ENCODE peak calls at places on chromosomes 13 and 19, in seven cellular contexts. Z is mesothelial cell of epicardium, Y is bronchial epithelial cell, W is K562, X is right atrium auricular region, V is AG04450, K is testis. R is an unnamed sample.

GRCh38 chr19:49592486-49593232 is 1.7 kb downstream of the PRR12 start:
- DNase-seq in K (no peak), V (no peak), W (peak; percentile 35), Z (no peak), X (no peak), Y (peak; percentile 71), R (no peak)

GRCh38 chr13:26816876-26817275 is 56.3 kb upstream of the GPR12 start:
- DNase-seq in K (no peak), X (no peak), W (no peak), Z (no peak), Y (no peak), V (no peak), R (no peak)

GRCh38 chr13:33918199-33918932 is 100.4 kb downstream of the RFC3 start:
- DNase-seq in Z (no peak), W (no peak), X (no peak), K (no peak), V (no peak), Y (peak; percentile 82), R (no peak)

GRCh38 chr13:49539313-49539712 is 43.6 kb downstream of the PHF11 start:
- DNase-seq in W (no peak), K (no peak), V (peak; percentile 42), Y (no peak), Z (no peak), X (no peak), R (no peak)

GRCh38 chr19:34336781-34337271 is 28.2 kb upstream of the GPI start:
- DNase-seq in W (no peak), V (no peak), Y (peak; percentile 37), K (peak; percentile 31), Z (no peak), X (no peak), R (no peak)

GRCh38 chr19:23259961-23260360 is 9.8 kb upstream of the ZNF724 start:
- DNase-seq in K (no peak), X (no peak), Z (no peak), W (no peak), V (no peak), Y (no peak), R (no peak)

GRCh38 chr19:5826531-5827341 is 12.8 kb downstream of the FUT6 start:
- DNase-seq in K (peak; percentile 40), V (no peak), W (peak; percentile 34), Z (peak; percentile 56), Y (peak; percentile 25), X (peak; percentile 61), R (peak; percentile 83)

GRCh38 chr13:86397640-86398039 is 598.4 kb upstream of the SLITRK6 start:
- DNase-seq in Z (no peak), K (no peak), Y (no peak), X (no peak), W (no peak), V (no peak), R (no peak)

GRCh38 chr13:33285420-33286124 is at the start of gene STARD13:
- DNase-seq in V (peak; percentile 96), K (peak; percentile 95), Y (peak; percentile 90), W (peak; percentile 28), X (peak; percentile 99), Z (peak; percentile 81), R (no peak)

GRCh38 chr19:33773704-33774624 is 22.7 kb upstream of the KCTD15 start:
- DNase-seq in K (no peak), Y (no peak), X (no peak), Z (no peak), V (no peak), W (no peak), R (no peak)

GRCh38 chr19:19562665-19563347 is 24.7 kb downstream of the CILP2 start:
- DNase-seq in Z (no peak), K (no peak), V (no peak), Y (no peak), X (no peak), W (peak; percentile 55), R (no peak)
- TF ChIP-seq CTCF in Z (no peak), K (no peak), V (no peak), Y (no peak), X (no peak), W (peak; percentile 57), R (peak; percentile 49)

GRCh38 chr19:1852294-1852646 is 4.0 kb upstream of the REXO1 start:
- DNase-seq in W (no peak), K (no peak), Z (no peak), Y (no peak), X (no peak), V (no peak), R (peak; percentile 50)

GRCh38 chr19:1853295-1854031 is 5.2 kb upstream of the REXO1 start:
- DNase-seq in Z (no peak), Y (peak; percentile 64), K (peak; percentile 84), V (no peak), X (peak; percentile 84), W (peak; percentile 81), R (peak; percentile 88)

GRCh38 chr19:1850809-1851544 is 2.7 kb upstream of the REXO1 start:
- DNase-seq in W (no peak), Y (no peak), V (no peak), Z (no peak), X (no peak), K (no peak), R (no peak)

GRCh38 chr19:1852729-1853128 is 4.4 kb upstream of the REXO1 start:
- DNase-seq in Y (no peak), V (no peak), Z (no peak), W (no peak), X (no peak), K (no peak), R (no peak)

GRCh38 chr19:1851581-1852293 is 3.5 kb upstream of the REXO1 start:
- DNase-seq in Z (no peak), Y (no peak), X (no peak), V (no peak), W (no peak), K (no peak), R (no peak)
- TF ChIP-seq CTCF in Z (no peak), Y (no peak), X (no peak), V (no peak), W (no peak), K (no peak), R (no peak)

GRCh38 chr13:100100115-100100879 is 11.4 kb downstream of the PCCA start:
- DNase-seq in W (no peak), V (peak; percentile 50), K (peak; percentile 63), Z (no peak), X (no peak), Y (peak; percentile 88), R (no peak)
- TF ChIP-seq CTCF in W (no peak), V (no peak), K (no peak), Z (no peak), X (no peak), Y (no peak), R (no peak)

DNA sequence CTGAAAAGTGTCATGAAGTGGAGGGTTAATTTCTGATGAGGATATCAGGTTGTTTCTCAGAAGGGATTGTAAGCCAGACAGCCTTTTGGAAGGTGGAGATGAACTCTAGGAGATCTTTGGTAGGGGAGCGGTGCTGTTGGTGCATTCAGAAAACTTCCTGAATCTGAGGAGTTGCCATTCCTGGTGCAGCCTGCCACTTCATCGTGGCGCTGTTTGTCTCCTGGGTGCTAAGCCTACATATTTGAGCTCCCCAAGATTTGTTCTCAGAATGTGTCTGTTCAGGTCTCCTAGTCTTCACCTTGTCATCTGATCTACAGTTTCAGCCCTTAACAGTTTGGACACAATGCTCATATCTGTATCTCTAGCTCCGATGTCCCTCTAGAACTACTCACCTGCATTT is 285.6 kb downstream of the MTUS2 start:
- DNase-seq in X (no peak), W (peak; percentile 32), V (no peak), Z (no peak), Y (no peak), K (no peak), R (no peak)
- TF ChIP-seq CTCF in X (no peak), W (peak; percentile 46), V (no peak), Z (no peak), Y (no peak), K (no peak), R (peak; percentile 34)

DNA sequence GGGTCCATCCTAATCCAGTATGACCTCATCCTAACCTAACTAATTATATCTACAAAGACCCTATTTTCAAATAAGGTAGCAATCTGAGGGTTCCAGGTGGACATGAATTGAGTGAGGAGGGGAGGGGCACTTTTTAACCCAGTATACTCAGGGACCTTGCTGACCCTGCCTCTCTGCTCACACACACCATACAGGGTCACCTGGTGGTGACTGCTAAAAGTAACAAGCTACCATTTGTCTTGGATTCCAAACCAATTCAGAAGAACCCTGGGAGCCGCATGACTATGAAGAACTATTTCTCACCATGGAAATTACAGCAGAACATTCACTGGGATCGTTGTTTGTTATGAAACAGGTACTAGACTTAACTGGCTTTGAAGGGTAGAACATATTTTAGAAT is 151.9 kb downstream of the LACC1 start:
- DNase-seq in K (no peak), V (no peak), Z (no peak), W (no peak), Y (no peak), X (no peak), R (no peak)
- TF ChIP-seq CTCF in K (no peak), V (no peak), Z (no peak), W (no peak), Y (no peak), X (no peak), R (no peak)

DNA sequence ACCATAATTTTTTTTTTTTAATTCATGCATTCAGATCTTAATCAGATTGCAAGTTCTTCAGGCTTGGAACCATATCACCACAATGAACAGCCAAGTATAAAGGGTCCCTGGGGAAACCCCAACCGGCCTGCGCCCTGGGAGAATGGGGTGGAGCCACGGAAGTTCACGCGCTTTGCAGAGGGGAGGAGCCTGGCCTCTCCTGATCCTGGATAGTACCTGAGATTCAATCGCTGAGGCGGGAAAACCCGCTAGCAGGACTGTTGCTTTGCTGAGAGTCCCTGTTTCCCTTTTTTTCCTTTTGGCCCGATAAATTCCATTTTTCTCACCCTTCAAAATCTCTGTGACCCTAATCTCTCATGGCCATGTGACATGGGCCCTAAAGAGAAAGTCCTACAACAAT is 385.1 kb downstream of the IRS2 start:
- DNase-seq in Z (no peak), Y (no peak), W (no peak), V (no peak), K (no peak), X (no peak), R (no peak)
- TF ChIP-seq CTCF in Z (no peak), Y (no peak), W (no peak), V (no peak), K (no peak), X (no peak), R (no peak)

DNA sequence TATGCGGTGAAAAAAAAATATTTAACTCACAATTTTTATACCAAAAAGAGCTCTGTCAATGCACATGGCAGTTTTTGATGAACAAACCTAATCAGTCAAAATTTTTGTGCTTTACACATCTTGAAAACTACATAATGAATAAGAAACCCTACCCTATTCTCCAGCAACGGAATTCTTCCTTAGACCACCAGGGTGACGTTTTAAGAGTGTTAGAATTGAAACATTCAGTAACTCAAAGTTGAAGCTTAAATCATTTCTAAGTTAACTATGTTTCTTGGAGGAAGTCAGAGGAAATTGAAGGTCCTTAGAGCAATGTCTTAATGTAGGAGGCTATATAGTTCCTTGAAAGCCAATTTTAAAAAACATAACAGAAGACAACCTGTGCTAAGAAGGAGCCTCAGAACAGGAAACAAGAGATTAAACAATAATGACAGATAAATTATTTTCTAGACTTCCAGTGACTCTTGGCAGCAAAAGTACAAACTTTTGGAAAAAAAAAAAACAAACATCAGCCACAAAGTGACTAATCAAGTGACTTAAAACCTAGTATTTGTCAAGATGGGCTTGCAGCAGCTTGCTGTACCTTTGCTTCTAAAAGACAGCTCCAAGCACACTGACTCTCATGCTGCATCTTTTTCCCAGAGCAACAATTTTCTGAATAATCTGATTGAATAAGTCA is 6.2 kb downstream of the SPRY2 start:
- DNase-seq in W (no peak), Z (no peak), V (no peak), K (no peak), Y (peak; percentile 65), X (no peak), R (no peak)
- TF ChIP-seq CTCF in W (no peak), Z (no peak), V (no peak), K (no peak), Y (no peak), X (no peak), R (no peak)